ENCODE peak calls at places on chromosomes 5 and 9, in eight cellular contexts. C, X, O, S, W, T, G and R are unnamed samples.
A peak's percentile ranks its signal among the peaks of the same experiment; 100 is the strongest.

GRCh38 chr5:160263326-160263850 is 34.1 kb downstream of the FABP6 start:
- DNase-seq in W (no peak), X (no peak), O (no peak), T (no peak), S (no peak), G (no peak), C (no peak), R (no peak)

GRCh38 chr9:469672-470040 is 255.0 kb downstream of the DOCK8 start:
- DNase-seq in G (no peak), O (no peak), S (no peak), T (peak; percentile 21), C (peak; percentile 20), X (peak; percentile 43), W (peak; percentile 29), R (no peak)

GRCh38 chr9:132241840-132242620 is 80.2 kb downstream of the NTNG2 start:
- DNase-seq in C (peak; percentile 41), T (no peak), O (peak; percentile 34), S (peak; percentile 46), X (peak; percentile 75), W (peak; percentile 41), G (no peak), R (no peak)

GRCh38 chr9:36874921-36875320 is 159.1 kb downstream of the PAX5 start:
- DNase-seq in W (no peak), T (no peak), G (no peak), O (no peak), X (no peak), C (no peak), S (no peak), R (no peak)

GRCh38 chr5:158590936-158591863 is 508.5 kb downstream of the EBF1 start:
- DNase-seq in W (no peak), C (no peak), X (no peak), T (no peak), O (peak; percentile 24), S (no peak), G (no peak), R (peak; percentile 33)

GRCh38 chr5:137179203-137179602 is 319.9 kb downstream of the SPOCK1 start:
- DNase-seq in G (no peak), W (no peak), O (no peak), X (no peak), C (no peak), T (no peak), S (no peak), R (no peak)

GRCh38 chr5:61245486-61245885 is 83.2 kb upstream of the SMIM15 start:
- DNase-seq in T (no peak), W (no peak), G (no peak), X (no peak), O (peak; percentile 51), C (no peak), S (no peak), R (no peak)

GRCh38 chr9:110069326-110070248 is 138.4 kb downstream of the C9orf152 start:
- DNase-seq in C (no peak), G (peak; percentile 39), W (peak; percentile 30), O (peak; percentile 91), S (no peak), T (no peak), X (no peak), R (no peak)

GRCh38 chr5:158923799-158924551 is 175.7 kb downstream of the EBF1 start:
- DNase-seq in W (no peak), T (no peak), O (no peak), G (no peak), C (no peak), S (no peak), X (no peak), R (no peak)

GRCh38 chr5:72584466-72584865 is 77.3 kb upstream of the ZNF366 start:
- DNase-seq in C (no peak), G (no peak), X (no peak), W (no peak), O (peak; percentile 57), S (no peak), T (no peak), R (no peak)

GRCh38 chr9:134988706-134989105 is 71.0 kb upstream of the FCN1 start:
- DNase-seq in C (no peak), T (no peak), S (no peak), W (no peak), O (no peak), X (no peak), G (no peak), R (no peak)

GRCh38 chr5:60516688-60517087 is 183.3 kb downstream of the DEPDC1B start:
- DNase-seq in C (no peak), S (no peak), T (no peak), G (no peak), W (no peak), X (no peak), O (no peak), R (no peak)

GRCh38 chr9:78054180-78054579 is 22.6 kb upstream of the GNAQ start:
- DNase-seq in W (no peak), X (no peak), T (no peak), O (no peak), S (peak; percentile 24), G (no peak), C (no peak), R (no peak)

GRCh38 chr9:123997665-123998277 is 13.8 kb upstream of the LHX2 start:
- DNase-seq in O (no peak), W (peak; percentile 50), C (peak; percentile 52), T (peak; percentile 24), X (peak; percentile 63), G (peak; percentile 39), S (no peak), R (peak; percentile 32)

GRCh38 chr5:33322632-33323031 is 118.1 kb upstream of the TARS1 start:
- DNase-seq in X (no peak), W (no peak), S (no peak), T (no peak), C (no peak), O (no peak), G (no peak), R (no peak)
- H3K4me1 ChIP-seq in X (no peaks in the 10 kb centered on the region), W (no peaks in the 10 kb centered on the region), S (no peaks in the 10 kb centered on the region), T (no peaks in the 10 kb centered on the region), C (no peaks in the 10 kb centered on the region), O (peaks cover 8% of the 10 kb centered on the region), G (peaks cover 2% of the 10 kb centered on the region), R (peaks cover 5% of the 10 kb centered on the region)

DNA sequence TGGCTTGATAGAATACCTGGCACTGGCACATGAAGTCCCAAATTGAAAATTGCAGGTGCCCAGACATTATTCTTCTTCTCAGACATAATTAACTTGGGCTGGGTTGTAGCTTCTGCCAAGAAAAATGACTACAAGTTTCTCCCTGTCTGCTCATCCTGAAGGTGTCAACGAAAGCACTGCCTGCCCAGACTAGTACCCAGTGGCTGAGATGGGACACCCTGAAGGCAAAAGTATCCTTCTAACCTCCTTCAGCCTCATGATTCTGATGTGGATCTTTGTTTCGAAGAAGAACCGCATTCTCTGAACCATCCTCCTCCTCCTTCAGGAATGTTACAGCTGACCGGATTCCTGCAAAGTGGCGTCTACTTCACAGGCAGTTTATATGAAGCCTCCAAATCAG is 161.1 kb upstream of the FST start:
- DNase-seq in W (no peak), C (no peak), T (no peak), X (no peak), S (no peak), G (no peak), O (no peak), R (no peak)
- H3K4me1 ChIP-seq in W (no peaks in the 10 kb centered on the region), C (no peaks in the 10 kb centered on the region), T (no peaks in the 10 kb centered on the region), X (no peaks in the 10 kb centered on the region), S (no peaks in the 10 kb centered on the region), G (no peaks in the 10 kb centered on the region), O (peaks cover 2% of the 10 kb centered on the region), R (no peaks in the 10 kb centered on the region)

DNA sequence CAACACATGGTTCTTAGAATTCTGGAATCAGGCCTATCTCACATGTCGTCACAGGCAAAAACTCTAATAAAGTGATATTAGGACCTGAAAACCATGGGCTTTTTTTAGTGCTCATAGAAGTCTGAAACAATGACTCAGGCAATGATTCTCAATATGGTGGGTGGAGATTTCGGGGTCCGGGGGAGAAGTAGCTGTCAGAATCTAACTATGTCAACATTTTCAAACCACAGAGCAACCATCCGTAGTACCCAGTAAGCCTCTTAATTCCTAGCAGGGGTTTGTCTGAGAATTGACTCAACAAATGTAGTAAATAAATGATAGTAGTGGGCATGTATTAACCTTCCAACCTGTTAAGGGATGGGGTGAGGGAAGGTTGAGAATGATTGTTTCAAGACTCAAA is 2.6 kb downstream of the AMACR start:
- DNase-seq in S (no peak), G (no peak), O (no peak), W (no peak), C (no peak), T (no peak), X (no peak), R (no peak)
- H3K4me1 ChIP-seq in S (peaks cover 20% of the 10 kb centered on the region), G (peaks cover 2% of the 10 kb centered on the region), O (peaks cover 4% of the 10 kb centered on the region), W (peaks cover 2% of the 10 kb centered on the region), C (peaks cover 23% of the 10 kb centered on the region), T (peaks cover 6% of the 10 kb centered on the region), X (no peaks in the 10 kb centered on the region), R (peaks cover 10% of the 10 kb centered on the region)

DNA sequence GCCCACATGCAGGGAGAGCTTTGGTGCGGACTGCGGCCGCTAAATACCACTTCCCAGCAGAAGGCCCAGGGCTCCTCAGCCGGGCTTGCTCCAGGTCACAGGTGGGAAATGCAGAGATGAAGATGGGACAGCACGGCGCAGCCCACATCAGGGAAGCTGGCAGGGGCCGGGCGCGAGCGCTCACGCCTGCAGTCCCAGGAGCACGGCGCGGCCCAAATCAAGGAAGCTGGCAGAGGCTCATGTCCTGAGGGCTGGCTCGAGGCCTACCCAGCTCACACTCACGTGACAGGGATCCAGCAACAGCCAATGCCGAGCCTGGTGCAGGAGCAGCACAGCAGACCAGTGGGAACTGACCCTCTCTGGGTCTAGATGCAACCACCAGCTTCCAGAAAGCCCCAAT is 16.3 kb downstream of the LPCAT1 start:
- DNase-seq in G (no peak), W (peak; percentile 5), T (no peak), X (no peak), S (no peak), C (no peak), O (no peak), R (no peak)
- H3K4me1 ChIP-seq in G (peaks cover 17% of the 10 kb centered on the region), W (no peaks in the 10 kb centered on the region), T (no peaks in the 10 kb centered on the region), X (peaks cover 22% of the 10 kb centered on the region), S (peaks cover 11% of the 10 kb centered on the region), C (peaks cover 24% of the 10 kb centered on the region), O (peaks cover 9% of the 10 kb centered on the region), R (no peaks in the 10 kb centered on the region)

DNA sequence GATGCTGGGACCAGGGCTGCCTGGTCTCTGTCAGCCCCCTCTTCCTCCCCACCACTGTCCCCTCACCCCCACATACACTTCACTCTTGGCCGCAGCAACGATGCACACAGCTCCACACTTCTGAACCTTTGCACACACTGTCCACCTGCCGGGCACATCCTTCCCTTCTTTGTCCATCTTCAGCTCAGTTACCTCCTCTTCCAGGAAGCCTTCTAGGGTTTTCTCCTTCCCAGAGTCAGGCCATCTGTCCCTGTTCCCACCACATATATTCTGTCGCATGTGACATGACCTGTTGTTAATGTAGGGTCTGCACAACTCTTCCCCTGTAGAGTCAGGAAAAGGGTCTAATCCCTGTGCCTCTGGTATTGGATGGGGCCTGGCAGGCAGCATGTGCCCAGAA is 38.6 kb upstream of the PHYKPL start:
- DNase-seq in T (no peak), S (no peak), X (no peak), O (no peak), C (no peak), G (no peak), W (no peak), R (no peak)
- H3K4me1 ChIP-seq in T (no peaks in the 10 kb centered on the region), S (no peaks in the 10 kb centered on the region), X (no peaks in the 10 kb centered on the region), O (no peaks in the 10 kb centered on the region), C (peaks cover 12% of the 10 kb centered on the region), G (peaks cover 5% of the 10 kb centered on the region), W (no peaks in the 10 kb centered on the region), R (no peaks in the 10 kb centered on the region)